ENCODE peak calls at places on chromosomes 2 and 18, in four cellular contexts. Q is Peyer's patch, S is breast epithelium, T is uterus. K is an unnamed sample.

GRCh38 chr2:73610111-73610510 is 32.1 kb downstream of the NAT8 start:
- DNase-seq in T (no peak), S (no peak), Q (no peak), K (no peak)

GRCh38 chr2:86695053-86695691 is 24.9 kb upstream of the RMND5A start:
- DNase-seq in S (no peak), Q (no peak), T (no peak), K (no peak)

GRCh38 chr2:172734711-172735645 is 667 bp upstream of the RAPGEF4 start:
- DNase-seq in Q (no peak), S (no peak), T (no peak), K (no peak)

GRCh38 chr2:232655392-232655791 is 22.0 kb downstream of the EFHD1 start:
- DNase-seq in Q (no peak), T (no peak), S (peak; percentile 75), K (no peak)

GRCh38 chr2:216666461-216667233 is 28.7 kb downstream of the IGFBP5 start:
- DNase-seq in T (peak; percentile 75), Q (peak; percentile 38), S (peak; percentile 67), K (no peak)

GRCh38 chr18:25080988-25081387 is 271.0 kb downstream of the ZNF521 start:
- DNase-seq in Q (no peak), S (no peak), T (no peak), K (no peak)

GRCh38 chr2:207241198-207241597 is 75.5 kb upstream of the KLF7 start:
- DNase-seq in S (no peak), T (no peak), Q (no peak), K (no peak)

GRCh38 chr2:149331023-149331400 is 625 bp downstream of the LYPD6 start:
- DNase-seq in Q (no peak), T (no peak), S (no peak), K (no peak)

GRCh38 chr18:2980607-2980923 is 32.4 kb downstream of the LPIN2 start:
- DNase-seq in Q (peak; percentile 47), T (no peak), S (no peak), K (no peak)

GRCh38 chr2:213214209-213214608 is 62.8 kb upstream of the IKZF2 start:
- DNase-seq in S (no peak), Q (no peak), T (no peak), K (no peak)

GRCh38 chr2:31322376-31322775 is 88.4 kb downstream of the EHD3 start:
- DNase-seq in Q (no peak), T (no peak), S (no peak), K (no peak)

GRCh38 chr2:128187032-128187654 is 96.1 kb downstream of the UGGT1 start:
- DNase-seq in Q (no peak), S (no peak), T (no peak), K (no peak)

DNA sequence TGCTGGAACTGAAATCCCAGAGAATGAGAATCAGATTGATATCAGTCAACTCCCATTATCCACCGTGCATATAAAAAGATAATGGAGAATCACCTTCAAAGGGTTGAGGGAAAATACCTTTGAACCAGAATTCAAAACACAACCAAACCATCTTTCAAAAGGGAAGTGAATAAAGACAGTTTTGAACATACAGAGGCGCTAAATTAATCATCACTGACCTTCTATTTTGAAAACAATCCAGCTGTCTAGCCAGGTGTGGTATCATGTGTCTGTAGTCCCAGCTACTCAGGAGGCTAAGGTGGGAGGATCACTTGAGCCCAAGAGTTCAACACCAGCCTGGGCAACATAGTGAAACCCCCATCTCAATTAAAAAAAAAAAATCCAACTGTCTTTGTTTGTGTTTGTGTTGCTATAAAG is 63.6 kb downstream of the TRABD2A start:
- DNase-seq in Q (no peak), T (no peak), S (no peak), K (no peak)
- H3K4me3 ChIP-seq in Q (no peak overlapping the region), T (no peak overlapping the region), S (no peak overlapping the region), K (no peak overlapping the region)

DNA sequence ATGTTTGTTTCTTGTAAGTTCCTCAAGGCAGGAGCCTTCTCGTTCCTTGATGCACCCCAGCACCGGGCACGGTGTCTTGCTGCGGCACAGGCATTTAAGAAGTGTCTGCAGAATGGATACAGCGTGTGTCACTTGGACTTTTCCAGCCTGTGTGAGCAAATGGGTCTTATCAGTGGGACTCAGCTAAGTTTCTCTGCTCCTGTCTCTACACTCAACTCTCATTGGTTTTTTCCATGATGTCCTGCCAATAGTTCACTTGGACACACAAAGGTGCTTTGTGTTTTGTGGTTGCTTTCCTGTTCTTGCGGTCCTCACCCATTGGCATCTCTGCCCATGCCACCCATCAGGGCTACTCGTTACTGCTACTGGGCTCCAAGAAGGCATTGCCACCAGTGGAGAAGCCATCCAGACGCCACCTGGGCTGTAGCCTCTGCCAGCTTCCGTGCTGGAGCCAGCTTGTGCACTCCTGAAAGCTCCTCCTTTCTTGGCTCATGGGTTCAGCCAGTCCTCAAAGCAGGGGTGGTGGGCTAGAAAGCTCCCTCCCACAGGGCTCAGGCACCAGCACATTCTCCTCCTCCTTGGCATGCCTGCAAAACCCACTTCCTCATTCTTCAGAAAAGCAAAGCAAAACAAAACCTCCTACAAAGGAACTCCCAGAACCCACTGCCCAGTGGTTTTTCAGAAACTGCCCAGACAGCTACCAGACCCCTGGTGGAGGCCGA is 41.4 kb downstream of the IL1R2 start:
- DNase-seq in S (peak; percentile 72), Q (peak; percentile 36), T (peak; percentile 38), K (no peak)
- H3K27ac ChIP-seq in S (peak overlapping the region; percentile 76), Q (peak overlapping the region; percentile 70), T (peak overlapping the region; percentile 57), K (peak overlapping the region; percentile 28)

GRCh38 chr2:191758420-191759199 is 80.7 kb downstream of the NABP1 start:
- DNase-seq in T (no peak), S (no peak), Q (peak; percentile 38), K (no peak)

GRCh38 chr2:191757256-191757655 is 79.3 kb downstream of the NABP1 start:
- DNase-seq in T (no peak), Q (no peak), S (no peak), K (no peak)

GRCh38 chr2:191760655-191761054 is 82.7 kb downstream of the NABP1 start:
- DNase-seq in Q (no peak), S (no peak), T (no peak), K (no peak)

GRCh38 chr2:191759650-191760049 is 81.7 kb downstream of the NABP1 start:
- DNase-seq in S (no peak), Q (no peak), T (no peak), K (no peak)

DNA sequence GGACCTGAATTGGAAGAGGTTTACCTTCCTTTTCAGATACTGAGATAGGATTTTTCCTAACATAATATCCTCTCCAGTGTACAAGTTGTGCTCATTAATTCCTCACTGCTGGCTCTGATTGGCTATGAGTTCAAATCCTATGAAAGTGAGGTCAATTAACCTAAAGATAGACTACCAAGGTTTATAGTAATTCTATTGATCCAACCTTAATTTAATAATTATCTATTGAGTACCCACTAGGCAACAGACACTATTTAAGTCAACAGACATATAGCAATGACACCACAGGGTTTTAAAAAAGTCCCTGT is 81.2 kb downstream of the NABP1 start:
- DNase-seq in Q (no peak), S (no peak), T (no peak), K (no peak)
- H3K4me3 ChIP-seq in Q (no peak overlapping the region), S (no peak overlapping the region), T (no peak overlapping the region), K (no peak overlapping the region)

GRCh38 chr2:3423492-3424170 is 44.1 kb downstream of the TRAPPC12 start:
- DNase-seq in Q (peak; percentile 68), T (peak; percentile 66), S (peak; percentile 69), K (no peak)
- H3K27ac ChIP-seq in Q (no peak overlapping the region), T (no peak overlapping the region), S (no peak overlapping the region), K (no peak overlapping the region)